ENCODE peak calls at places on chromosomes 2 and 18, in six cellular contexts. One of them, this sample, is unnamed.

GRCh38 chr2:10755621-10756020 is 34.2 kb downstream of the ATP6V1C2 start:
- DNase-seq in A549: no peak
- DNase-seq in HepG2: no peak
- DNase-seq in GM12878: no peak
- DNase-seq in endothelial cell of umbilical vein: no peak
- DNase-seq in K562: no peak
- DNase-seq in this sample: no peak

GRCh38 chr2:167924556-167924955 is 322.8 kb downstream of the STK39 start:
- DNase-seq in A549: no peak
- DNase-seq in HepG2: no peak
- DNase-seq in GM12878: no peak
- DNase-seq in endothelial cell of umbilical vein: no peak
- DNase-seq in K562: no peak
- DNase-seq in this sample: no peak

GRCh38 chr2:207403950-207404349 is 125.8 kb upstream of the CREB1 start:
- DNase-seq in A549: no peak
- DNase-seq in HepG2: no peak
- DNase-seq in GM12878: no peak
- DNase-seq in endothelial cell of umbilical vein: no peak
- DNase-seq in K562: no peak
- DNase-seq in this sample: no peak

GRCh38 chr2:119644186-119644585 is 34.8 kb upstream of the TMEM177 start:
- DNase-seq in A549: no peak
- DNase-seq in HepG2: no peak
- DNase-seq in GM12878: no peak
- DNase-seq in endothelial cell of umbilical vein: peak; percentile 72
- DNase-seq in K562: no peak
- DNase-seq in this sample: no peak

GRCh38 chr18:9596257-9596656 is 18.1 kb downstream of the PPP4R1 start:
- DNase-seq in A549: no peak
- DNase-seq in HepG2: no peak
- DNase-seq in GM12878: no peak
- DNase-seq in endothelial cell of umbilical vein: peak; percentile 15
- DNase-seq in K562: no peak
- DNase-seq in this sample: no peak

GRCh38 chr2:68824831-68825230 is 46.4 kb downstream of the BMP10 start:
- DNase-seq in A549: no peak
- DNase-seq in HepG2: no peak
- DNase-seq in GM12878: no peak
- DNase-seq in endothelial cell of umbilical vein: no peak
- DNase-seq in K562: no peak
- DNase-seq in this sample: no peak

GRCh38 chr18:13239557-13239956 is 21.0 kb downstream of the LDLRAD4 start:
- DNase-seq in A549: no peak
- DNase-seq in HepG2: no peak
- DNase-seq in GM12878: no peak
- DNase-seq in endothelial cell of umbilical vein: no peak
- DNase-seq in K562: no peak
- DNase-seq in this sample: no peak

GRCh38 chr2:68689553-68690537 is 44.8 kb upstream of the ARHGAP25 start:
- DNase-seq in A549: no peak
- DNase-seq in HepG2: no peak
- DNase-seq in GM12878: peak; percentile 85
- DNase-seq in endothelial cell of umbilical vein: no peak
- DNase-seq in K562: no peak
- DNase-seq in this sample: peak; percentile 90

GRCh38 chr2:156331572-156332451 is 709 bp downstream of the NR4A2 start:
- DNase-seq in A549: peak; percentile 61
- DNase-seq in HepG2: no peak
- DNase-seq in GM12878: no peak
- DNase-seq in endothelial cell of umbilical vein: peak; percentile 83
- DNase-seq in K562: peak; percentile 76
- DNase-seq in this sample: peak; percentile 88

GRCh38 chr2:584863-585823 is 92.1 kb downstream of the TMEM18 start:
- DNase-seq in A549: no peak
- DNase-seq in HepG2: no peak
- DNase-seq in GM12878: no peak
- DNase-seq in endothelial cell of umbilical vein: no peak
- DNase-seq in K562: no peak
- DNase-seq in this sample: peak; percentile 44

GRCh38 chr2:69584127-69584889 is 59.2 kb downstream of the AAK1 start:
- DNase-seq in A549: no peak
- DNase-seq in HepG2: peak; percentile 17
- DNase-seq in GM12878: no peak
- DNase-seq in endothelial cell of umbilical vein: no peak
- DNase-seq in K562: peak; percentile 28
- DNase-seq in this sample: peak; percentile 51

GRCh38 chr2:120004254-120004653 is 8.6 kb upstream of the EPB41L5 start:
- DNase-seq in A549: no peak
- DNase-seq in HepG2: no peak
- DNase-seq in GM12878: no peak
- DNase-seq in endothelial cell of umbilical vein: no peak
- DNase-seq in K562: no peak
- DNase-seq in this sample: no peak

GRCh38 chr2:1714291-1715064 is 29.8 kb downstream of the PXDN start:
- DNase-seq in A549: no peak
- DNase-seq in HepG2: no peak
- DNase-seq in GM12878: no peak
- DNase-seq in endothelial cell of umbilical vein: no peak
- DNase-seq in K562: no peak
- DNase-seq in this sample: no peak

GRCh38 chr2:4653989-4654388 is 950.6 kb downstream of the DCDC2C start:
- DNase-seq in A549: no peak
- DNase-seq in HepG2: no peak
- DNase-seq in GM12878: no peak
- DNase-seq in endothelial cell of umbilical vein: no peak
- DNase-seq in K562: no peak
- DNase-seq in this sample: peak; percentile 16

GRCh38 chr18:76519156-76519549 is 24.1 kb upstream of the ZNF516 start:
- DNase-seq in A549: no peak
- DNase-seq in HepG2: no peak
- DNase-seq in GM12878: no peak
- DNase-seq in endothelial cell of umbilical vein: peak; percentile 7
- DNase-seq in K562: no peak
- DNase-seq in this sample: no peak

GRCh38 chr2:200899482-200899881 is 10.3 kb downstream of the NIF3L1 start:
- DNase-seq in A549: no peak
- DNase-seq in HepG2: no peak
- DNase-seq in GM12878: no peak
- DNase-seq in endothelial cell of umbilical vein: no peak
- DNase-seq in K562: no peak
- DNase-seq in this sample: no peak

GRCh38 chr2:217800433-217801114 is 202.2 kb downstream of the TNS1 start:
- DNase-seq in A549: no peak
- DNase-seq in HepG2: no peak
- DNase-seq in GM12878: no peak
- DNase-seq in endothelial cell of umbilical vein: no peak
- DNase-seq in K562: no peak
- DNase-seq in this sample: no peak

DNA sequence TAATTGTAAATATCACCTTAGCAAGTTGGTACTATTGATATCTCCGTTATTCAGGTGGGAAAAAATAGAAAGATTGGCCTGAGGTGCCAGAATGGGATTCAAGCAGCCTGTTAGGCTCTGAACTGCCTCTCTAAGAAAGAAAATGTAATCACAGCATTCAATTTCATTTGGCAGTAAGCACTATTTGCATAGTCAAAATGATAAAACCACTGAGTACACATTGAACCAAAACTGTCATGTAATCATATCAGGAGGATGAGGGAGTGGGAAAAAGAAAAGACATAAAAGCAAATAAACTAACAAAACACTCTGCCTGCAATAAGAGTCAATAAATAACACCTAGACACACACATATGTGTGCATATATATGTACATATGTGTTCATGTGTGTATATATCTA is 103.9 kb upstream of the TACR1 start:
- DNase-seq in A549: no peak
- DNase-seq in HepG2: no peak
- DNase-seq in GM12878: no peak
- DNase-seq in endothelial cell of umbilical vein: no peak
- DNase-seq in K562: no peak
- DNase-seq in this sample: no peak
- TF ChIP-seq MAX in A549: no peak
- TF ChIP-seq MAX in HepG2: no peak
- TF ChIP-seq MAX in GM12878: no peak
- TF ChIP-seq MAX in endothelial cell of umbilical vein: no peak
- TF ChIP-seq MAX in K562: no peak
- TF ChIP-seq MAX in this sample: no peak

GRCh38 chr18:48814490-48815181 is 136.1 kb downstream of the SMAD7 start:
- DNase-seq in A549: no peak
- DNase-seq in HepG2: no peak
- DNase-seq in GM12878: no peak
- DNase-seq in endothelial cell of umbilical vein: no peak
- DNase-seq in K562: no peak
- DNase-seq in this sample: no peak

GRCh38 chr18:48813833-48814489 is 136.8 kb downstream of the SMAD7 start:
- DNase-seq in A549: no peak
- DNase-seq in HepG2: no peak
- DNase-seq in GM12878: no peak
- DNase-seq in endothelial cell of umbilical vein: no peak
- DNase-seq in K562: peak; percentile 67
- DNase-seq in this sample: no peak

GRCh38 chr18:48816554-48816953 is 134.2 kb downstream of the SMAD7 start:
- DNase-seq in A549: no peak
- DNase-seq in HepG2: no peak
- DNase-seq in GM12878: no peak
- DNase-seq in endothelial cell of umbilical vein: no peak
- DNase-seq in K562: no peak
- DNase-seq in this sample: no peak

GRCh38 chr18:48815581-48816324 is 135.0 kb downstream of the SMAD7 start:
- DNase-seq in A549: no peak
- DNase-seq in HepG2: no peak
- DNase-seq in GM12878: no peak
- DNase-seq in endothelial cell of umbilical vein: no peak
- DNase-seq in K562: no peak
- DNase-seq in this sample: no peak

DNA sequence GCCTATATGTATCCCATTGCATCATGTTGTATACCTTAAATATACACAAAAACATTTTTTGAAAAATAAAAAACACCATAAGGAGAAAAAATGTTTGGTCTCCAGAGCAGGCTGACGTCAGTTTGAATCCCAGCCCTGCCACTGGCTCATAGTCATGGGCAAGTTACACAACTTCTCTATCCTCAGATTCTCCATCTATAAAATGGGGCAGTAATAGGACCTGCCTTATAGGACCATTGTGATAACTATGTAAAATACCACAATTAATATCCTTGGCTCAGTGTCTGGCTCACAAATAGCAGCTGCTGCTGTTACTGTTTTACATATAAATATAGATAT is 135.6 kb downstream of the SMAD7 start:
- DNase-seq in A549: no peak
- DNase-seq in HepG2: no peak
- DNase-seq in GM12878: no peak
- DNase-seq in endothelial cell of umbilical vein: no peak
- DNase-seq in K562: no peak
- DNase-seq in this sample: no peak
- TF ChIP-seq MYC in A549: no peak
- TF ChIP-seq MYC in HepG2: no peak
- TF ChIP-seq MYC in GM12878: no peak
- TF ChIP-seq MYC in endothelial cell of umbilical vein: no peak
- TF ChIP-seq MYC in K562: no peak
- TF ChIP-seq MYC in this sample: no peak

GRCh38 chr18:31102020-31102684 is at the start of gene DSC2:
- DNase-seq in A549: no peak
- DNase-seq in HepG2: peak; percentile 61
- DNase-seq in GM12878: no peak
- DNase-seq in endothelial cell of umbilical vein: no peak
- DNase-seq in K562: peak; percentile 79
- DNase-seq in this sample: no peak
- TF ChIP-seq POLR2A in A549: no peak
- TF ChIP-seq POLR2A in HepG2: peak; percentile 81
- TF ChIP-seq POLR2A in GM12878: no peak
- TF ChIP-seq POLR2A in endothelial cell of umbilical vein: no peak
- TF ChIP-seq POLR2A in K562: no peak
- TF ChIP-seq POLR2A in this sample: no peak

DNA sequence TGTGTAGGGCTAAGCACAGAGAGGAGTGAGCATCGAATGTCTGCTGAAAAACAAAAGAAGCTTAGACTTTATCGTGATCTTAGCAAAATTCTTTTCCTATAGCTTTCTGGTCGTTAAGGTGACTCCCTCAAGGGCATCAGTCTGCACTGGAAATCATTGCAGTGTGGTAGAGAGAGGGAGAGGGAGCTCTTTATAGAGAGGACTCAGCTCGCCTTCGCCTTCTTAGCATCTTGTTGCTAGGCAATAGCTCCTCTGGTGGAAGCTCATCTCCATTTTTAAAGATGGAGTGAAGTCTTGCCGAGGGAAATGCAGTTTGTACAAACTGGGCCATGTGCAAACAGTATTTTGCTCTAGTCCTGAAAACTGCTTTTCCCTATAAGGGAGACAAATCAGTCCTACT is 62.9 kb upstream of the SLC38A11 start:
- DNase-seq in A549: no peak
- DNase-seq in HepG2: no peak
- DNase-seq in GM12878: no peak
- DNase-seq in endothelial cell of umbilical vein: no peak
- DNase-seq in K562: no peak
- DNase-seq in this sample: no peak
- TF ChIP-seq MAX in A549: no peak
- TF ChIP-seq MAX in HepG2: no peak
- TF ChIP-seq MAX in GM12878: no peak
- TF ChIP-seq MAX in endothelial cell of umbilical vein: no peak
- TF ChIP-seq MAX in K562: no peak
- TF ChIP-seq MAX in this sample: no peak

GRCh38 chr2:122815120-122815519 is 1059.7 kb downstream of the TSN start:
- DNase-seq in A549: no peak
- DNase-seq in HepG2: no peak
- DNase-seq in GM12878: no peak
- DNase-seq in endothelial cell of umbilical vein: no peak
- DNase-seq in K562: no peak
- DNase-seq in this sample: no peak
- TF ChIP-seq MYC in A549: no peak
- TF ChIP-seq MYC in HepG2: no peak
- TF ChIP-seq MYC in GM12878: no peak
- TF ChIP-seq MYC in endothelial cell of umbilical vein: no peak
- TF ChIP-seq MYC in K562: no peak
- TF ChIP-seq MYC in this sample: no peak

DNA sequence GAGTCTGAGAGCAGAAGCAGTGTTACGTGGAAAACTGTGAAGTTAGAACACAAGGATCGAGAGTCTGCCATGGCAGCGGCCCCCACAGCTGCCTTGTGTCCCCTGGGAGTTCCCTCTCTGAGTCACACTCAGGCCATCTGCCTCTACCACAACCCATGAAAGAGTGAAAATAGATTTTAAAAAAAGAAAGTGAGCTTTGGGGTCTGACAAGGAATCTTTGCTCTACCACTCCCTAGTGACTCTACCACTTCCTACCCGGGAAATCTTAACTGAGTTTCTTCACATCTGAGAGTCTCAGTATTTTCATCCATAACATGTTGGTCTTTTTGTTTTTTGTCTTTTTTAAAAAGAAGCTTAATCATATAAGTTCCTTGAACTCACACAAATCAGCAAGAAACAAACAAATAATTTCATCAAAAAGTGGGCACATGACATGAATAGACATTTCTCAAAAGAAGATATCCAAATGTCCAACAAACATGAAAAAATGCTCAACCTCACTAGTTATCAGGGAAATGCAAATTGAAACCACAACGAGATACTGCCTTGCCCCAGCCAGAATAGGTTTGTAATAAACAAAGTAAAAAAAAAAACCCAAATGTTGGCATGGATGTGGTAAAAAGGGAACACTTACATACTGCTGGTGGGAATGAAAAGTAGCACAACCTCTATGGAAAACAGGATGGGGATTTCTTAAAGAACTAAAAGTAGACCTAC is 2.4 kb upstream of the MSGN1 start:
- DNase-seq in A549: no peak
- DNase-seq in HepG2: no peak
- DNase-seq in GM12878: peak; percentile 82
- DNase-seq in endothelial cell of umbilical vein: no peak
- DNase-seq in K562: no peak
- DNase-seq in this sample: peak; percentile 80
- TF ChIP-seq POLR2A in A549: no peak
- TF ChIP-seq POLR2A in HepG2: no peak
- TF ChIP-seq POLR2A in GM12878: no peak
- TF ChIP-seq POLR2A in endothelial cell of umbilical vein: no peak
- TF ChIP-seq POLR2A in K562: no peak
- TF ChIP-seq POLR2A in this sample: no peak